ENCODE peak calls at places on chromosomes 11 and 22, in six cellular contexts. B is HEK293T, T is HepG2, E is K562, Q is A549, U is GM12878. N is an unnamed sample.
A peak's percentile ranks its signal among the peaks of the same experiment; 100 is the strongest.

GRCh38 chr11:72072348-72072747 is 8.0 kb downstream of the NUMA1 start:
- DNase-seq in B (no peak), T (peak; percentile 44), E (no peak), Q (no peak), U (no peak), N (peak; percentile 82)

GRCh38 chr22:39543095-39543494 is 10.5 kb upstream of the RPS19BP1 start:
- DNase-seq in B (peak; percentile 71), T (no peak), E (peak; percentile 40), Q (peak; percentile 33), U (no peak), N (peak; percentile 32)

GRCh38 chr11:114075891-114076441 is 16.5 kb downstream of the ZBTB16 start:
- DNase-seq in B (peak; percentile 74), T (peak; percentile 15), E (peak; percentile 61), Q (peak; percentile 46), U (no peak), N (peak; percentile 24)

GRCh38 chr11:64787526-64788320 is 9.4 kb upstream of the SF1 start:
- DNase-seq in B (peak; percentile 75), T (peak; percentile 41), E (peak; percentile 71), Q (peak; percentile 89), U (no peak), N (peak; percentile 33)

GRCh38 chr11:132898676-132899075 is 633.6 kb downstream of the OPCML start:
- DNase-seq in B (no peak), T (no peak), E (no peak), Q (no peak), U (no peak), N (peak; percentile 41)

GRCh38 chr11:114183041-114183511 is 113.1 kb upstream of the NNMT start:
- DNase-seq in B (no peak), T (no peak), E (peak; percentile 33), Q (no peak), U (no peak), N (no peak)

GRCh38 chr11:72617080-72617744 is 57.0 kb downstream of the PDE2A start:
- DNase-seq in B (no peak), T (no peak), E (no peak), Q (no peak), U (no peak), N (peak; percentile 3)

GRCh38 chr11:36394926-36395325 is 98.8 kb downstream of the PRR5L start:
- DNase-seq in B (no peak), T (no peak), E (no peak), Q (no peak), U (no peak), N (no peak)

GRCh38 chr22:43330178-43331063 is 12.8 kb downstream of the SCUBE1 start:
- DNase-seq in B (no peak), T (no peak), E (no peak), Q (no peak), U (no peak), N (no peak)

GRCh38 chr11:99592241-99592640 is 571.5 kb downstream of the CNTN5 start:
- DNase-seq in B (no peak), T (no peak), E (no peak), Q (no peak), U (no peak), N (peak; percentile 3)

DNA sequence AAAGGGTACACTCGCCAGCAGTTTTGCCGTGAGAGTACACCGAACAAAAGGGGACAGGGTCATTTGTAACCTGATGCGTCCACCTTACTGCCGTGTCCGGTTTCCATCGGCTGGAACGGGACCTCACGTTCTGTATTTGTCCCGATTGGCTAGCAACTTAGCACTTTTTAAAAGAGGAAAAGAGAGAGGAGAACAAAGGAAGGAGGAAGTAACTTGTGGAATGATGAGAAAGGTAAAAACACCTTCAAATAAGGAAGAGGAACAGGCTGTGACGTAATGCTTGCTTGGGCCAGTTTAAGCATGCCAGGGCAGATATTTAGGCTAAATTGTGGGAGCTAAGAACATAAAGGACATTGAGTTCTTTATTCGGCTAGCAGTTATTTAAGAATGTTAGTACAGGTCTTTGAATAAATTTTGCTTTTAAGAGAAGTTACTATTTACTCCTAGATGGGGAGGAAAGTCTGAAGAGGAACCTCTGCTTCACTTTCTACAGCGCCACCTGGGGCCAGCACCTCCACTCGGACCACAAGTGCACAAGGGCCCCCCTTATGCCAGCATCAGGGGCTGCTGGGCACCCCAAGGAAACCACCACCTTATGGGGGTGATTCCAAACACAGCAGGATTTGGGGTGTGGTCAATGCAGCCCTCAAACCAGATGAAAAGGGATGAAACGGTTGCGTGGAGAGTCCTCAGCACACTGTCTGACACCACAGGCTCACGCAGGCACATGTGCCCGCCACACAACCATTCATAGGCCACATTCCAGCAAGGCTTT is 5.8 kb downstream of the ARSA start:
- DNase-seq in B (no peak), T (no peak), E (peak; percentile 6), Q (no peak), U (peak; percentile 15), N (no peak)
- TF ChIP-seq BHLHE40 in B (no peak), T (no peak), E (no peak), Q (no peak), U (peak; percentile 24), N (no peak)

DNA sequence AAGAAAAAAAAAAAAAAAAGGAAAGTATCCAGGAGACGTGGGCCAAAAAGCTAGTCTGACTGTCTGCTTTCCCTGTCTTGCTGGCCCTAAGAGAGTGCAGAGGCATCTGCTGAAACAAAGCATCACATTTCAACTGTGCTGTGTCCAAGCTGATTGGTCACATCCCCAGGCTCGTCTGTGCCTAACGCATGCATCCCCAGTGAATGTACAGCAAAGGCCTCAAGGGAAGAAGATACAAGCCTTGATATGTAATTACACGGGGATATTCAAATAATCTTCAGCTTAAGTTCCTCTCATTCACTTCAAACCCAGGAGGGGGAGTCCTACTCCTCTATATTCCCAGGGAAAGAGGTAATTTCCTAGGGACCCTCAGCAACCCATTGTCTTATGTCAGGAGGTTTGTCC is 5.4 kb upstream of the SORL1 start:
- DNase-seq in B (no peak), T (peak; percentile 27), E (no peak), Q (no peak), U (no peak), N (peak; percentile 73)
- TF ChIP-seq BHLHE40 in B (no peak), T (no peak), E (no peak), Q (no peak), U (no peak), N (no peak)

GRCh38 chr11:123253223-123253622 is 58.2 kb upstream of the CLMP start:
- DNase-seq in B (no peak), T (no peak), E (no peak), Q (no peak), U (no peak), N (no peak)

GRCh38 chr11:123249354-123249753 is 54.3 kb upstream of the CLMP start:
- DNase-seq in B (no peak), T (no peak), E (no peak), Q (no peak), U (no peak), N (peak; percentile 28)

GRCh38 chr11:123253909-123254308 is 58.9 kb upstream of the CLMP start:
- DNase-seq in B (no peak), T (no peak), E (no peak), Q (no peak), U (no peak), N (peak; percentile 87)

GRCh38 chr11:123250811-123251655 is 56.0 kb upstream of the CLMP start:
- DNase-seq in B (no peak), T (no peak), E (no peak), Q (no peak), U (no peak), N (no peak)

GRCh38 chr11:123251656-123252344 is 56.8 kb upstream of the CLMP start:
- DNase-seq in B (no peak), T (no peak), E (no peak), Q (no peak), U (no peak), N (peak; percentile 63)
- TF ChIP-seq BHLHE40 in B (no peak), T (no peak), E (no peak), Q (no peak), U (no peak), N (no peak)

GRCh38 chr22:47129902-47130301 is 367.5 kb downstream of the TBC1D22A start:
- DNase-seq in B (no peak), T (no peak), E (peak; percentile 79), Q (no peak), U (no peak), N (no peak)
- TF ChIP-seq BHLHE40 in B (no peak), T (no peak), E (peak; percentile 90), Q (no peak), U (no peak), N (no peak)

DNA sequence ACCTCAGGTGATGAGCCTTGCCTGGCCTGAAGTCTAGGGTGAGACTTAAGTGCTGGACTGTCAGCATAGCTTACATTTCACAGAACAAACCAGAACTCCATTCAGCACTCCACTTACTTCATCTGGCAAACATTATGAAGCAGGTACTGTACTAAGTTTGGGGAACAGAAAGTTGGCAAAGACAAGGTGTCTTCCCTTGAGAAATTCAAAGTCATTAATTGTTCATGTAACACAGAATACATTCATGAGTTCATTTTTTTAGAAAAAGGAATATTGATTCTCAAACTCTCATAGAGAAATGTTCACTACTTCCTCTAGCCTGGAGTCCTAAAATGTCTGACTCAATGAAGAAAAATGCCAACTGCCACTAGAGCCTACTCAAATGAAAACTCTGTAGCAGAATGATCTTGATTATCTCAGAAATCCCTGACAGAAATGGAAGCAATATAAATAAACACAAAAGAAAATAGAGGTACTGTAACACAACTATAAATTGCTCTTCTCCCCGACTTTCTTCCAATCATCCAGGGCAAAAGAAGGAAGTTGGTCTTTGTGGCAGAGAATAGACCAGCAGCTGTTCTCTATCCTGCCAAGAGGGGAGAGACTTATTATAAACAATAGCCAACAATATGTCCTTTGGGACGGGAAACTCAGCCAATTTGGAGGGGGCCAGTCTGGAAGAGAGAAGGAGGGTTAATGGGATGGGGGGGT is 129.2 kb upstream of the MTMR2 start:
- DNase-seq in B (no peak), T (no peak), E (no peak), Q (no peak), U (peak; percentile 53), N (peak; percentile 62)
- TF ChIP-seq BHLHE40 in B (no peak), T (no peak), E (no peak), Q (no peak), U (peak; percentile 50), N (no peak)

DNA sequence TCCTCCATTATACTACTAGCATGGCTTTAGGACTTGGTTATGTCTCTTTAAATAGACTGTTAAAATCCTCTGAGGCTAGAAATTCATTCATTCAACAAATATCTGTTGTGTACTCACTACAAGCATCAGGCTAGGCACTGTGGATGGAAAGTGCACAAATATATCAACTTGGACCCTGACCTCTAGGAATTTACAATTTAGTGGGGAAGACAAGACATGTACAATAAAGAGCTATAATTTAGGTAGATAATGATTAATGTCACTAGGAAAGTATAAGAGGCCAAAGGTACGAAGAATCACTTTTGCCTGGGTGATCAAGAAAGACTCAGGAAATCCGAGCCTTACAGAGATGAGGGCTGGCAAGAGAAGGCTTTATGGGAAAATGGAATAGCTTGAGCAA is 25.6 kb upstream of the BMAL1 start:
- DNase-seq in B (no peak), T (no peak), E (no peak), Q (no peak), U (no peak), N (no peak)
- TF ChIP-seq BHLHE40 in B (no peak), T (no peak), E (no peak), Q (no peak), U (no peak), N (no peak)

GRCh38 chr22:19875061-19875530 is 20.4 kb upstream of the GNB1L start:
- DNase-seq in B (no peak), T (no peak), E (no peak), Q (no peak), U (no peak), N (no peak)

GRCh38 chr22:19877626-19878339 is 23.1 kb upstream of the GNB1L start:
- DNase-seq in B (no peak), T (no peak), E (no peak), Q (no peak), U (no peak), N (peak; percentile 58)

GRCh38 chr22:19875531-19876313 is 21.0 kb upstream of the GNB1L start:
- DNase-seq in B (no peak), T (no peak), E (no peak), Q (no peak), U (no peak), N (no peak)

GRCh38 chr22:19876941-19877625 is 22.4 kb upstream of the GNB1L start:
- DNase-seq in B (no peak), T (no peak), E (no peak), Q (no peak), U (no peak), N (no peak)

GRCh38 chr22:19876314-19876940 is 21.8 kb upstream of the GNB1L start:
- DNase-seq in B (no peak), T (no peak), E (no peak), Q (no peak), U (no peak), N (no peak)
- TF ChIP-seq BHLHE40 in B (no peak), T (no peak), E (no peak), Q (no peak), U (no peak), N (no peak)

N was measured in IMR-90.